ENCODE peak calls at places on chromosomes 11 and 22, in five cellular contexts. Z is Caco-2, R is tibial artery, V is right lobe of liver, H is thyroid gland. Q is an unnamed sample.

GRCh38 chr11:125464266-125464662 is 31.8 kb downstream of the FEZ1 start:
- DNase-seq in Z (no peak), R (no peak), V (no peak), H (no peak), Q (no peak)

GRCh38 chr22:43891360-43892182 is at the start of gene PNPLA5:
- DNase-seq in Z (no peak), R (no peak), V (peak; percentile 48), H (no peak), Q (no peak)

GRCh38 chr11:45024357-45024756 is 73.7 kb upstream of the TP53I11 start:
- DNase-seq in Z (no peak), R (no peak), V (no peak), H (no peak), Q (no peak)

GRCh38 chr11:58592760-58593472 is 14.1 kb downstream of the ZFP91 start:
- DNase-seq in Z (no peak), R (no peak), V (peak; percentile 65), H (no peak), Q (no peak)

GRCh38 chr11:128532571-128533091 is 54.7 kb downstream of the ETS1 start:
- DNase-seq in Z (no peak), R (no peak), V (no peak), H (no peak), Q (no peak)

GRCh38 chr11:114321621-114322257 is 25.5 kb downstream of the NNMT start:
- DNase-seq in Z (no peak), R (peak; percentile 68), V (no peak), H (no peak), Q (no peak)

GRCh38 chr22:48348855-48349254 is 1478.8 kb downstream of the BRD1 start:
- DNase-seq in Z (no peak), R (no peak), V (no peak), H (no peak), Q (no peak)

GRCh38 chr11:67732045-67732787 is 57.8 kb upstream of the ALDH3B2 start:
- DNase-seq in Z (no peak), R (no peak), V (no peak), H (peak; percentile 30), Q (no peak)

GRCh38 chr11:116853461-116854073 is 16.1 kb upstream of the APOA1 start:
- DNase-seq in Z (no peak), R (no peak), V (no peak), H (no peak), Q (no peak)

GRCh38 chr11:68009391-68010000 is 631 bp upstream of the ALDH3B1 start:
- DNase-seq in Z (peak; percentile 72), R (no peak), V (no peak), H (peak; percentile 47), Q (no peak)

GRCh38 chr22:18063311-18063710 is 14.5 kb upstream of the PEX26 start:
- DNase-seq in Z (no peak), R (no peak), V (peak; percentile 22), H (no peak), Q (no peak)

GRCh38 chr11:69394902-69395690 is 86.4 kb upstream of the LINC01488 start:
- DNase-seq in Z (no peak), R (no peak), V (no peak), H (no peak), Q (no peak)

GRCh38 chr11:45777127-45777969 is 27.6 kb upstream of the SLC35C1 start:
- DNase-seq in Z (no peak), R (no peak), V (no peak), H (no peak), Q (no peak)

GRCh38 chr22:37976547-37976946 is 7.8 kb downstream of the SOX10 start:
- DNase-seq in Z (no peak), R (no peak), V (no peak), H (no peak), Q (no peak)

GRCh38 chr11:69684651-69685050 is 9.5 kb upstream of the LTO1 start:
- DNase-seq in Z (no peak), R (no peak), V (no peak), H (no peak), Q (no peak)

GRCh38 chr11:2691991-2692841 is 7.6 kb downstream of the KCNQ1OT1 start:
- DNase-seq in Z (peak; percentile 55), R (peak; percentile 6), V (peak; percentile 38), H (peak; percentile 41), Q (no peak)

GRCh38 chr11:86484795-86485166 is 110.1 kb downstream of the CCDC81 start:
- DNase-seq in Z (no peak), R (no peak), V (no peak), H (no peak), Q (no peak)

GRCh38 chr11:60919320-60919719 is 4.9 kb upstream of the TMEM132A start:
- DNase-seq in Z (no peak), R (no peak), V (no peak), H (no peak), Q (no peak)

GRCh38 chr11:94168882-94169281 is 40.2 kb downstream of the PANX1 start:
- DNase-seq in Z (no peak), R (no peak), V (no peak), H (no peak), Q (no peak)

GRCh38 chr11:48103621-48104561 is 112.7 kb upstream of the OR4B1 start:
- DNase-seq in Z (no peak), R (no peak), V (peak; percentile 79), H (no peak), Q (no peak)

GRCh38 chr22:44907765-44908737 is 101.8 kb downstream of the PHF21B start:
- DNase-seq in Z (no peak), R (no peak), V (peak; percentile 32), H (no peak), Q (no peak)

GRCh38 chr22:48711669-48712068 is 1116.0 kb downstream of the BRD1 start:
- DNase-seq in Z (no peak), R (no peak), V (peak; percentile 38), H (no peak), Q (no peak)

GRCh38 chr11:133821776-133822175 is 23.5 kb downstream of the SPATA19 start:
- DNase-seq in Z (peak; percentile 63), R (no peak), V (no peak), H (peak; percentile 22), Q (no peak)

GRCh38 chr11:16807306-16807705 is 68.9 kb downstream of the C11orf58 start:
- DNase-seq in Z (no peak), R (no peak), V (no peak), H (no peak), Q (no peak)

GRCh38 chr22:18091478-18091877 is 13.7 kb downstream of the PEX26 start:
- DNase-seq in Z (no peak), R (no peak), V (no peak), H (no peak), Q (no peak)

GRCh38 chr11:11446562-11446961 is 93.5 kb upstream of the CSNK2A3 start:
- DNase-seq in Z (no peak), R (no peak), V (no peak), H (no peak), Q (no peak)

GRCh38 chr11:127275771-127276170 is 275.2 kb upstream of the KIRREL3 start:
- DNase-seq in Z (no peak), R (no peak), V (no peak), H (no peak), Q (no peak)

GRCh38 chr11:47104337-47104950 is 72.2 kb downstream of the ARFGAP2 start:
- DNase-seq in Z (peak; percentile 68), R (no peak), V (no peak), H (no peak), Q (no peak)

GRCh38 chr22:49963647-49964026 is 3.1 kb downstream of the PIM3 start:
- DNase-seq in Z (no peak), R (peak; percentile 20), V (no peak), H (peak; percentile 19), Q (peak; percentile 45)

GRCh38 chr22:37476389-37477329 is 9.5 kb downstream of the MFNG start:
- DNase-seq in Z (no peak), R (no peak), V (no peak), H (no peak), Q (no peak)

GRCh38 chr11:17411418-17411817 is 23.0 kb upstream of the KCNJ11 start:
- DNase-seq in Z (no peak), R (no peak), V (no peak), H (no peak), Q (peak; percentile 1)

GRCh38 chr11:208177-208916 is 839 bp downstream of the RIC8A start:
- DNase-seq in Z (peak; percentile 88), R (peak; percentile 75), V (peak; percentile 88), H (peak; percentile 74), Q (peak; percentile 91)

GRCh38 chr22:39995346-39996252 is 845 bp downstream of the FAM83F start:
- DNase-seq in Z (peak; percentile 31), R (no peak), V (no peak), H (peak; percentile 39), Q (no peak)

GRCh38 chr11:59216654-59217640 is 4.2 kb upstream of the MPEG1 start:
- DNase-seq in Z (no peak), R (peak; percentile 63), V (no peak), H (peak; percentile 9), Q (no peak)

GRCh38 chr11:28763876-28764275 is 655.7 kb downstream of the METTL15 start:
- DNase-seq in Z (no peak), R (no peak), V (no peak), H (no peak), Q (no peak)

GRCh38 chr11:112165049-112165448 is 1.2 kb upstream of the IL18 start:
- DNase-seq in Z (no peak), R (no peak), V (no peak), H (no peak), Q (no peak)
- H3K4me3 ChIP-seq in Z (no peak overlapping the region), R (no peak overlapping the region), V (no peak overlapping the region), H (no peak overlapping the region), Q (no peak overlapping the region)

GRCh38 chr11:30454108-30454507 is 131.2 kb downstream of the ARL14EP start:
- DNase-seq in Z (no peak), R (no peak), V (no peak), H (no peak), Q (no peak)

GRCh38 chr11:30455025-30455424 is 131.1 kb downstream of the MPPED2 start:
- DNase-seq in Z (no peak), R (no peak), V (no peak), H (no peak), Q (no peak)

GRCh38 chr11:30452842-30453241 is 129.9 kb downstream of the ARL14EP start:
- DNase-seq in Z (no peak), R (no peak), V (no peak), H (no peak), Q (no peak)

GRCh38 chr11:30452114-30452513 is 129.2 kb downstream of the ARL14EP start:
- DNase-seq in Z (no peak), R (no peak), V (no peak), H (no peak), Q (no peak)

DNA sequence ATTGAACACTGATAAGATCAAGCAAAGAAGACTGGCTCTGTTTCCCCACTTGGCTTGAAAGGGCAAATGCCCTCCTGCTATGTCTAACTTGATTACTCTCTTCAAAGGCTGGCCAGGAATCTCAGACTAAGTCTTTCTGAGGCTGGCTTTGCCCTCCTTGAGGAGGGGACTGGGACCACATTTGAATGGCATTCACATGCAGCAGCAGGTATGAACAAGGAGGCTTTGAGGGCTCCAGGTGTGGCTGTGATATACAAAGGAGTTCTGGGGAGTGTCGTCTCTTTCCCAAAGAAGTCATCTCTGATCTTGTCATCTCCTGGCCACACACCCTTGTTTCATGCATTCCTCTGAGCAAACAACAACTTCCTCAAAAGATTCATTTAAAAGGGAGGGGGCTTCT is 130.8 kb downstream of the ARL14EP start:
- DNase-seq in Z (no peak), R (no peak), V (no peak), H (no peak), Q (no peak)
- H3K4me1 ChIP-seq in Z (no peaks in the 10 kb centered on the region), R (no peaks in the 10 kb centered on the region), V (peaks cover 14% of the 10 kb centered on the region), H (peaks cover 23% of the 10 kb centered on the region), Q (no peaks in the 10 kb centered on the region)

GRCh38 chr11:56750190-56750589 is 1.7 kb upstream of the OR9G4 start:
- DNase-seq in Z (no peak), R (no peak), V (no peak), H (no peak), Q (no peak)
- TF ChIP-seq CTCF in Z (no peak), R (no peak), V (no peak), H (no peak), Q (no peak)

GRCh38 chr11:108854366-108854765 is 189.5 kb downstream of the DDX10 start:
- DNase-seq in Z (no peak), R (no peak), V (no peak), H (no peak), Q (no peak)
- H3K4me3 ChIP-seq in Z (no peak overlapping the region), R (peak overlapping the region; percentile 25), V (peak overlapping the region; percentile 5), H (no peak overlapping the region), Q (peak overlapping the region; percentile 15)